ENCODE peak calls at places on chromosomes 6 and 20, in six cellular contexts. One of them, this sample, is unnamed.
A peak's percentile ranks its signal among the peaks of the same experiment; 100 is the strongest.

GRCh38 chr6:41713161-41713649 is 22.2 kb downstream of the TFEB start:
- DNase-seq in H54: peak; percentile 95
- DNase-seq in IMR-90: peak; percentile 45
- DNase-seq in NCI-H1092 treated with DMSO at 0.1 percent for 48 hours: peak; percentile 48
- DNase-seq in HFFc6: peak; percentile 66
- DNase-seq in putamen: peak; percentile 70
- DNase-seq in this sample: peak; percentile 64

GRCh38 chr6:159042003-159042823 is 2.6 kb downstream of the TAGAP start:
- DNase-seq in NCI-H1092 treated with DMSO at 0.1 percent for 48 hours: peak; percentile 75
- DNase-seq in H54: peak; percentile 23
- DNase-seq in putamen: peak; percentile 53
- DNase-seq in HFFc6: peak; percentile 38
- DNase-seq in IMR-90: peak; percentile 47
- DNase-seq in this sample: peak; percentile 43

GRCh38 chr6:164208371-164208770 is 793.9 kb downstream of the QKI start:
- DNase-seq in IMR-90: no peak
- DNase-seq in HFFc6: no peak
- DNase-seq in putamen: no peak
- DNase-seq in NCI-H1092 treated with DMSO at 0.1 percent for 48 hours: no peak
- DNase-seq in H54: no peak
- DNase-seq in this sample: no peak

GRCh38 chr6:170149681-170150589 is 140.9 kb downstream of the DLL1 start:
- DNase-seq in H54: no peak
- DNase-seq in IMR-90: no peak
- DNase-seq in HFFc6: no peak
- DNase-seq in NCI-H1092 treated with DMSO at 0.1 percent for 48 hours: peak; percentile 64
- DNase-seq in putamen: no peak
- DNase-seq in this sample: no peak

GRCh38 chr6:17450825-17451224 is 57.4 kb downstream of the CAP2 start:
- DNase-seq in putamen: no peak
- DNase-seq in HFFc6: no peak
- DNase-seq in NCI-H1092 treated with DMSO at 0.1 percent for 48 hours: peak; percentile 49
- DNase-seq in IMR-90: no peak
- DNase-seq in H54: no peak
- DNase-seq in this sample: no peak

GRCh38 chr6:154447929-154448328 is 62.6 kb downstream of the CNKSR3 start:
- DNase-seq in HFFc6: no peak
- DNase-seq in NCI-H1092 treated with DMSO at 0.1 percent for 48 hours: peak; percentile 45
- DNase-seq in putamen: no peak
- DNase-seq in H54: no peak
- DNase-seq in IMR-90: peak; percentile 55
- DNase-seq in this sample: no peak

GRCh38 chr6:31821301-31822037 is 6.1 kb upstream of the HSPA1B start:
- DNase-seq in putamen: peak; percentile 70
- DNase-seq in H54: no peak
- DNase-seq in HFFc6: no peak
- DNase-seq in IMR-90: peak; percentile 30
- DNase-seq in NCI-H1092 treated with DMSO at 0.1 percent for 48 hours: peak; percentile 42
- DNase-seq in this sample: peak; percentile 52

GRCh38 chr6:23505021-23505420 is 621.0 kb upstream of the NRSN1 start:
- DNase-seq in NCI-H1092 treated with DMSO at 0.1 percent for 48 hours: no peak
- DNase-seq in IMR-90: peak; percentile 77
- DNase-seq in H54: no peak
- DNase-seq in putamen: no peak
- DNase-seq in HFFc6: no peak
- DNase-seq in this sample: no peak

GRCh38 chr6:34539181-34539580 is 16.9 kb downstream of the SPDEF start:
- DNase-seq in NCI-H1092 treated with DMSO at 0.1 percent for 48 hours: no peak
- DNase-seq in putamen: no peak
- DNase-seq in HFFc6: no peak
- DNase-seq in H54: no peak
- DNase-seq in IMR-90: no peak
- DNase-seq in this sample: no peak

GRCh38 chr20:24768977-24769675 is 179.9 kb upstream of the CST7 start:
- DNase-seq in putamen: no peak
- DNase-seq in IMR-90: no peak
- DNase-seq in H54: no peak
- DNase-seq in NCI-H1092 treated with DMSO at 0.1 percent for 48 hours: no peak
- DNase-seq in HFFc6: no peak
- DNase-seq in this sample: no peak

GRCh38 chr6:39602590-39603319 is 122.5 kb downstream of the KIF6 start:
- DNase-seq in NCI-H1092 treated with DMSO at 0.1 percent for 48 hours: peak; percentile 84
- DNase-seq in putamen: no peak
- DNase-seq in HFFc6: no peak
- DNase-seq in IMR-90: no peak
- DNase-seq in H54: no peak
- DNase-seq in this sample: no peak

GRCh38 chr6:165661416-165662001 is 1.5 kb downstream of the PDE10A start:
- DNase-seq in NCI-H1092 treated with DMSO at 0.1 percent for 48 hours: peak; percentile 69
- DNase-seq in H54: no peak
- DNase-seq in HFFc6: no peak
- DNase-seq in IMR-90: peak; percentile 19
- DNase-seq in putamen: no peak
- DNase-seq in this sample: no peak

GRCh38 chr6:56904068-56904467 is 50.8 kb upstream of the BEND6 start:
- DNase-seq in putamen: no peak
- DNase-seq in H54: no peak
- DNase-seq in HFFc6: no peak
- DNase-seq in NCI-H1092 treated with DMSO at 0.1 percent for 48 hours: no peak
- DNase-seq in IMR-90: no peak
- DNase-seq in this sample: no peak

GRCh38 chr6:3841066-3841454 is 8.1 kb upstream of the FAM50B start:
- DNase-seq in putamen: no peak
- DNase-seq in HFFc6: no peak
- DNase-seq in IMR-90: no peak
- DNase-seq in H54: no peak
- DNase-seq in NCI-H1092 treated with DMSO at 0.1 percent for 48 hours: no peak
- DNase-seq in this sample: no peak

GRCh38 chr6:170287371-170287876 is 3.5 kb downstream of the DLL1 start:
- DNase-seq in HFFc6: no peak
- DNase-seq in H54: no peak
- DNase-seq in IMR-90: no peak
- DNase-seq in NCI-H1092 treated with DMSO at 0.1 percent for 48 hours: no peak
- DNase-seq in putamen: no peak
- DNase-seq in this sample: no peak

GRCh38 chr6:117078624-117079023 is 186.7 kb upstream of the VGLL2 start:
- DNase-seq in putamen: no peak
- DNase-seq in H54: no peak
- DNase-seq in NCI-H1092 treated with DMSO at 0.1 percent for 48 hours: no peak
- DNase-seq in HFFc6: no peak
- DNase-seq in IMR-90: no peak
- DNase-seq in this sample: no peak

GRCh38 chr20:37346526-37347346 is 796 bp downstream of the SRC start:
- DNase-seq in NCI-H1092 treated with DMSO at 0.1 percent for 48 hours: no peak
- DNase-seq in putamen: no peak
- DNase-seq in H54: no peak
- DNase-seq in IMR-90: no peak
- DNase-seq in HFFc6: no peak
- DNase-seq in this sample: no peak

GRCh38 chr20:2364014-2364413 is 16.7 kb upstream of the TGM6 start:
- DNase-seq in H54: no peak
- DNase-seq in NCI-H1092 treated with DMSO at 0.1 percent for 48 hours: no peak
- DNase-seq in putamen: no peak
- DNase-seq in HFFc6: peak; percentile 49
- DNase-seq in IMR-90: no peak
- DNase-seq in this sample: no peak

GRCh38 chr6:47275640-47276039 is 34.1 kb downstream of the TNFRSF21 start:
- DNase-seq in IMR-90: no peak
- DNase-seq in HFFc6: no peak
- DNase-seq in H54: no peak
- DNase-seq in putamen: no peak
- DNase-seq in NCI-H1092 treated with DMSO at 0.1 percent for 48 hours: no peak
- DNase-seq in this sample: no peak

GRCh38 chr20:35339007-35339406 is 46.8 kb upstream of the FAM83C start:
- DNase-seq in IMR-90: peak; percentile 99
- DNase-seq in putamen: no peak
- DNase-seq in HFFc6: peak; percentile 92
- DNase-seq in H54: peak; percentile 35
- DNase-seq in NCI-H1092 treated with DMSO at 0.1 percent for 48 hours: no peak
- DNase-seq in this sample: no peak

GRCh38 chr6:90463359-90463758 is 123.5 kb downstream of the MAP3K7 start:
- DNase-seq in H54: no peak
- DNase-seq in HFFc6: no peak
- DNase-seq in NCI-H1092 treated with DMSO at 0.1 percent for 48 hours: no peak
- DNase-seq in IMR-90: no peak
- DNase-seq in putamen: no peak
- DNase-seq in this sample: no peak

GRCh38 chr6:150894935-150895686 is 29.6 kb downstream of the MTHFD1L start:
- DNase-seq in HFFc6: no peak
- DNase-seq in H54: no peak
- DNase-seq in NCI-H1092 treated with DMSO at 0.1 percent for 48 hours: peak; percentile 78
- DNase-seq in IMR-90: peak; percentile 62
- DNase-seq in putamen: no peak
- DNase-seq in this sample: no peak

GRCh38 chr6:43489277-43490072 is 12.1 kb downstream of the TJAP1 start:
- DNase-seq in H54: no peak
- DNase-seq in IMR-90: no peak
- DNase-seq in NCI-H1092 treated with DMSO at 0.1 percent for 48 hours: no peak
- DNase-seq in putamen: peak; percentile 98
- DNase-seq in HFFc6: no peak
- DNase-seq in this sample: peak; percentile 97

GRCh38 chr6:35489995-35490791 is 6.7 kb downstream of the TEAD3 start:
- DNase-seq in H54: no peak
- DNase-seq in NCI-H1092 treated with DMSO at 0.1 percent for 48 hours: no peak
- DNase-seq in putamen: no peak
- DNase-seq in HFFc6: peak; percentile 56
- DNase-seq in IMR-90: peak; percentile 81
- DNase-seq in this sample: no peak

GRCh38 chr20:35467339-35468224 is 12.2 kb downstream of the CEP250 start:
- DNase-seq in IMR-90: peak; percentile 64
- DNase-seq in HFFc6: peak; percentile 27
- DNase-seq in H54: peak; percentile 49
- DNase-seq in NCI-H1092 treated with DMSO at 0.1 percent for 48 hours: no peak
- DNase-seq in putamen: no peak
- DNase-seq in this sample: no peak

This sample was measured in caudate nucleus.